ENCODE peak calls at places on chromosomes 7 and 10, in seven cellular contexts. G, C, K, Z, B, D and U are unnamed samples. For H3K79me2, the result is how much of the 10 kb centered on the place peaks cover.

GRCh38 chr10:14062528-14063260 is 268.0 kb downstream of the FRMD4A start:
- DNase-seq in K (no peak), Z (no peak), B (no peak), C (no peak), D (no peak), G (no peak), U (no peak)

GRCh38 chr7:129368389-129368986 is 65.7 kb upstream of the STRIP2 start:
- DNase-seq in Z (no peak), G (no peak), B (peak), K (no peak), C (no peak), D (no peak), U (peak)

GRCh38 chr7:13725591-13725990 is 263.9 kb downstream of the ETV1 start:
- DNase-seq in K (no peak), D (no peak), Z (no peak), G (no peak), B (no peak), C (no peak), U (no peak)

GRCh38 chr7:30726296-30727006 is 25.5 kb upstream of the INMT start:
- DNase-seq in Z (no peak), K (no peak), D (no peak), C (no peak), G (no peak), B (no peak), U (no peak)

GRCh38 chr10:84634636-84635035 is 306.2 kb downstream of the CCSER2 start:
- DNase-seq in G (no peak), D (no peak), K (no peak), B (no peak), Z (no peak), C (no peak), U (no peak)

GRCh38 chr7:150962285-150962742 is 15.8 kb downstream of the KCNH2 start:
- DNase-seq in D (no peak), C (no peak), Z (no peak), G (no peak), K (no peak), B (no peak), U (no peak)

GRCh38 chr7:95584752-95585425 is 11.4 kb downstream of the PDK4 start:
- DNase-seq in B (no peak), D (no peak), Z (no peak), K (no peak), C (no peak), G (no peak), U (no peak)

GRCh38 chr7:115363916-115364315 is 442.0 kb downstream of the MDFIC start:
- DNase-seq in G (no peak), Z (no peak), C (no peak), B (no peak), D (no peak), K (no peak), U (no peak)

GRCh38 chr7:89623018-89623672 is 531.1 kb upstream of the STEAP1 start:
- DNase-seq in D (peak), G (peak), K (peak), C (peak), Z (peak), B (peak), U (peak)

GRCh38 chr10:31362023-31362641 is 43.1 kb downstream of the ZEB1 start:
- DNase-seq in K (no peak), C (no peak), Z (no peak), B (no peak), D (no peak), G (no peak), U (no peak)

GRCh38 chr10:31358688-31359330 is 39.8 kb downstream of the ZEB1 start:
- DNase-seq in Z (no peak), B (no peak), G (no peak), D (no peak), C (no peak), K (no peak), U (no peak)

DNA sequence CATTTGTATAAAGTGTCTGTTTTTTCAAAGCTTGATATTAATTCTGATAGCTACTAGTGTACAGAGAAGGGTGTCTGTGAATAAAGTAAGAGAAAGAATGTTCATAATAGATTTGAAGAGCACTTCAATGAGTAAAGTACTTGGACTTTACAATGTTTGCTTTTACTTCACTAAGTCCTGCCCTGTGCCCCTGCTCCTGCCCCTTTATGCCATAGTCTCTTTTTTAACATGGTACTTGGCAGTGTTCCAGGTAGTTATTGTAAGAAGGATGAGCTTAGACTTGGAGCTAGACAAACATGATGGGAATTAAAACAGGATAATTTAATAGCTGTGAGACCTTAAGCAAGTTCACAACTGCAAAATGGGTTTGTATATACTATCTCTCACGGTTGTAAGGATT is 41.0 kb downstream of the ZEB1 start:
- DNase-seq in K (no peak), D (peak), Z (no peak), C (peak), B (no peak), G (no peak), U (peak)
- H3K79me2 ChIP-seq in K (under half), D (under half), Z (under half), C (half or more), B (half or more), G (under half), U (half or more)

GRCh38 chr10:130377986-130378545 is 241.9 kb downstream of the GLRX3 start:
- DNase-seq in B (no peak), G (no peak), Z (no peak), K (no peak), D (no peak), C (no peak), U (no peak)

GRCh38 chr10:130378556-130379400 is 242.6 kb downstream of the GLRX3 start:
- DNase-seq in B (no peak), D (no peak), K (peak), C (peak), G (no peak), Z (peak), U (no peak)

GRCh38 chr10:130380056-130380455 is 243.9 kb downstream of the GLRX3 start:
- DNase-seq in G (no peak), C (no peak), Z (no peak), D (no peak), K (no peak), B (no peak), U (no peak)

DNA sequence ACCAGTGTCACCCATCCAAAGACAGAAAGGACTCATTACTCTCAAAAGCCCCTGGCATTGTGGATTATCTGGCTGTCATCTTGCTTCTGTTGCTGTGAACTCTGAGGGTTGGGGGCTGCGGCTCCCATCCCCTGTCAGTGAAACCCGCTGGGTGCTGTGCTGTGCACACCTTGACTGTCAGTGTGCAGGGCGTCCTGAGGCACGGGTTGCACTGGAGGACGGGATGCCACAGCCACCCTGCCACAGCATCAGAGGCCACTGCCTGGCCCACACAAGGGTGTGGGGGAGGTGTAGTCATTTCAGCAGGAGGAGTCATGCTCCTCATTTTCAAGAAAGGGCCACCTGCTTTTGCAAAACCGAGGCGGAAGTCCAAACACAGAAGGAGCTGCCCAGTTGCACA is 245.8 kb downstream of the GLRX3 start:
- DNase-seq in D (no peak), Z (no peak), K (no peak), G (no peak), B (no peak), C (no peak), U (no peak)
- TF ChIP-seq MAX in D (no peak), Z (no peak), K (no peak), G (no peak), B (no peak), C (no peak), U (no peak)

DNA sequence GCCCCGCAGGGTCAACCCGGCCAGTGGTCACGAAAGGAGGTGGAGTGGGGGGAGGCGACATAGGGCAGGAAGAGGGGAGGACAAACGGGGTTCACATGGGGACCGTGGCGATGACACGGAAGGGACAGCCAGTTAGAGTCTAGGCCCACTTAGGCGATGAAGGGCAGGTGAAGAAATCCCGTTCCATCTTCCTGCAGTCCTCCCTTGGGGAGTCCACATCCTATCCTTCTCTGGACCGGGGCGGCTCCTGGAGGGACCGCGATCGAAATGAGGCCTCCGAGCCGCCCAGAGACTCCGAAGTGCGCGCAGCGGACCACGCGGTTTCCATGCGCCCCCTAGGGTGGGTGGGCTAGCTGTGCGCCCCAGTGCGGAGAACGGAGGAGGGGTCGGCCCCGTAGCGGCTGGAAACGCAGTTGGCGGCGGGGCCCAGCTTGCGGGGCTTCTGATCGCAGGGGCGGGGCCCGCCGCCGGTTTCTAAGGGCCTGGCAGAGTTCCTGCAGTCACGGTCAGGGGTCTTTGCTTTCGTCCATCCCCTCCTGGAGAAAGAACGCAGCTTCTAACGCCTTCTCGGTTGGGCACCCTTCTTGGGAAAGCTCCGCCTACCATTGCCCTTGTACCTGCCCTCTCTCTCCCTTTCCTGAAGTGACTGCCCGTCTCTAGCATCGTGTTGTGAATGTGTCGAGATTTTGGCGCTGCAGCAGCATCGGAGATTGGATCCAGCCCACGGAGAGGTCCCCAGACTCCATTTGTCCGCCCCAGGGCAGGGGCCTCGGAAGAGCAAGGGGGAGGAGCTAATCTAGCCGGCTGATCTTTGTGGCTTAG is 17.9 kb upstream of the TMEM225B start:
- DNase-seq in K (no peak), D (peak), C (peak), Z (peak), B (no peak), G (no peak), U (peak)
- TF ChIP-seq CTCF in K (no peak), D (peak), C (peak), Z (peak), B (peak), G (no peak), U (peak)

GRCh38 chr7:27099839-27100225 is 2.7 kb downstream of the HOXA2 start:
- DNase-seq in B (no peak), K (no peak), C (no peak), D (no peak), Z (no peak), G (no peak), U (peak)

GRCh38 chr7:27102578-27103442 is at the start of gene HOXA2:
- DNase-seq in G (no peak), D (no peak), B (no peak), K (no peak), Z (no peak), C (no peak), U (peak)

GRCh38 chr7:27100601-27101187 is 1.8 kb downstream of the HOXA2 start:
- DNase-seq in Z (no peak), G (no peak), C (no peak), K (no peak), D (no peak), B (no peak), U (peak)

GRCh38 chr7:27101906-27102577 is 441 bp downstream of the HOXA2 start:
- DNase-seq in G (no peak), C (no peak), D (no peak), Z (no peak), B (no peak), K (no peak), U (no peak)

DNA sequence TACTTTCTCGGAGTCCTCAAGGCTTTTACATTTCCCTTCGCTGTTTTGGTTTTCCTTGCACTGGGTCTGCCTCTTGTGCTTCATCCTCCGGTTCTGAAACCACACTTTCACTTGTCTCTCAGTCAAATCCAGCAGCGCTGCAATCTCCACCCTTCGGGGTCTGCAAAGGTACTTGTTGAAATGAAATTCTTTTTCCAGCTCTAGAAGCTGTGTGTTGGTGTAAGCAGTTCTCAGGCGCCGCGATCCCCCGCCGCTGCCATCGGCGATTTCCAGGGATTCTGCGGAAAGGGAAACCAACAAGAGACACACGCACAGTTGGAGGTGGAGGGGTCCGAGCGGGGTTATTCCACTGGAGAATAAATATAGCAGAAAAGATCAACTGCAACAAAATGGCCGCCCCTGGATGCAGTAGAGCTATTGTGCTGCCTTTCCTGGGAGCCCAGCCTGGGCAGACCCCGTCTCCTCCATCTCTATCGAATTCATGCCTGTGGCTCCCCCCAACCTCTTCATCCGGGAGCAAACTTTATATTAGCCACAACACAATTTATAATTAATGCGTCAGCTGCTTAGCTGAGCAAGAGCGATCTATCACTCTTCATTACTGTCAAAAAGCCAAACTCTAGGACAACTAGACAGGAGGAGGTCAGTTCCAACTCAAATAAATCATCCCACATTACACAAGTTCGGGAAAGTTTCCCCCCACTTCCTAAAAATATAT is 1.1 kb downstream of the HOXA2 start:
- DNase-seq in D (no peak), C (peak), Z (no peak), B (no peak), K (no peak), G (no peak), U (peak)
- H3K79me2 ChIP-seq in D (under half), C (under half), Z (under half), B (under half), K (under half), G (under half), U (half or more)

GRCh38 chr10:27601519-27601918 is 97.4 kb downstream of the RAB18 start:
- DNase-seq in C (no peak), D (peak), K (no peak), Z (no peak), G (no peak), B (no peak), U (no peak)
- TF ChIP-seq MAX in C (no peak), D (no peak), K (no peak), Z (no peak), G (no peak), B (no peak), U (no peak)

DNA sequence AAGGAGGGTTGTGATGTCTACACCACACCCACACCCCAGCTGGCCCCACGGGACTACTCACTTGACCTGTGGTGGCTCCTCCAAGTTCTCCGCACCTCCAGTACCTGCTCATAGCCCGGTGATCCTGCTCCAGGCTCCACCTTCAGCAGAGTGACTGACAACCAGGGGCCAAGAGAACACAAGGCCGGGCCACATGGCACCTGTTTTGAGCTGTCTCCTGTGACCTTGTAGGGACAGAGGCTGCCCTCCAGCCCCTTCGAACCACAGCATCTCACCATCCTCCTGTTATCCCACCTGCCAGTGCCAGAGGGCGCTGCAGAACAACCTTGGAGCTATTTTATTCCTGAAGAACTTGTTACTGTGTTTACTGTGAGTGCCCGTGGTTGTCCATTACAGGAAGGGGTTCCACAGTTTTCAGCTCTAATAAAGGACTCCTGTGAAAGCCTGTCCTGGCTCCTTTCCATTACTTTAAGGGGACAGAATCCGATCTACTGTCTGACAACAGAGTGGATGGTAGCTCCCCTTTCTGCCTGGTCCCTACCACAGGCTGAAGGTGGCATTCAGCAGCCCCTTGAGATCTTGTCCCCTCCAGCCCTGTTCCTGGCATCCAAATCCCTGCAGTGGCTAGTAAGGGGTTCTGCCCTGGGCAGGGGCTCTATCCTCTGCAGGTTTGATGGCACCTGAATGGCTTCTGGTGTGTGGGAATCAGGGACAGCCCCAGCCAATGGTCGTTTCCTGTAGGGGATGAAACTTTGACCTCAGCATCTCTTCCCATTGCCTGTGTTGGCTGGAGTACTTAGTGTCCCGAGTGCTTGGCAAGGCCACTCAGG is 50.8 kb downstream of the C10orf120 start:
- DNase-seq in B (no peak), K (peak), Z (peak), C (peak), G (peak), D (peak), U (peak)
- TF ChIP-seq CTCF in B (peak), K (peak), Z (peak), C (peak), G (peak), D (peak), U (peak)

GRCh38 chr7:105215821-105216220 is 172.9 kb downstream of the SRPK2 start:
- DNase-seq in B (no peak), D (no peak), Z (no peak), C (no peak), K (no peak), G (no peak), U (no peak)
- H3K79me2 ChIP-seq in B (under half), D (under half), Z (under half), C (half or more), K (under half), G (half or more), U (half or more)

GRCh38 chr10:79602953-79603352 is 7.8 kb upstream of the SFTPA1 start:
- DNase-seq in G (no peak), K (no peak), Z (no peak), C (no peak), B (no peak), D (no peak), U (no peak)

GRCh38 chr10:79608505-79609375 is 2.0 kb upstream of the SFTPA1 start:
- DNase-seq in K (peak), Z (peak), B (no peak), G (peak), D (peak), C (peak), U (peak)

GRCh38 chr10:79604294-79604693 is 6.4 kb upstream of the SFTPA1 start:
- DNase-seq in C (no peak), Z (no peak), B (no peak), G (no peak), K (no peak), D (no peak), U (no peak)

GRCh38 chr10:79601939-79602338 is 8.8 kb upstream of the SFTPA1 start:
- DNase-seq in K (no peak), B (no peak), G (no peak), D (no peak), Z (no peak), C (no peak), U (no peak)

GRCh38 chr10:79605308-79605707 is 5.4 kb upstream of the SFTPA1 start:
- DNase-seq in K (no peak), G (no peak), D (no peak), C (no peak), B (no peak), Z (no peak), U (no peak)
- TF ChIP-seq MAX in K (no peak), G (no peak), D (no peak), C (no peak), B (no peak), Z (no peak), U (no peak)